ENCODE peak calls at places on chromosomes 6 and 20, in ten cellular contexts. E is stimulated activated CD4-positive, alpha-beta T cell treated with anti-CD3 and anti-CD28 coated beads, Interleukin-2, amount 100 ng/mL, for 4 hours; V is NCI-H1105; L is activated naive CD4-positive, alpha-beta T cell treated with anti-CD3 and anti-CD28 coated beads, Interleukin-2, amount 10 ng/mL, durations not matched to agents 7 days and 5 days; M is T-helper 2 cell; S is NCI-H524; U is CD4-positive, alpha-beta memory T cell; D is NCI-H2171; O is epithelial cell of esophagus; X is A172. J is an unnamed sample.

GRCh38 chr6:44386929-44387345 is 569 bp upstream of the CDC5L start:
- DNase-seq in S (no peak), U (no peak), L (no peak), M (no peak), D (no peak), V (peak), E (no peak), O (peak), X (peak), J (no peak)

GRCh38 chr6:164151161-164151728 is 736.7 kb downstream of the QKI start:
- DNase-seq in E (no peak), M (no peak), L (no peak), S (no peak), V (peak), U (no peak), D (no peak), X (no peak), O (no peak), J (no peak)

GRCh38 chr20:49404461-49404860 is 78.0 kb downstream of the KCNB1 start:
- DNase-seq in D (no peak), M (no peak), E (no peak), X (no peak), O (no peak), L (no peak), U (no peak), V (no peak), S (no peak), J (no peak)

GRCh38 chr6:106728296-106728870 is 99.0 kb downstream of the QRSL1 start:
- DNase-seq in X (no peak), D (no peak), M (no peak), S (no peak), E (no peak), L (no peak), U (no peak), O (peak), V (no peak), J (no peak)

GRCh38 chr6:111418971-111419693 is 63.9 kb downstream of the REV3L start:
- DNase-seq in L (no peak), D (no peak), S (no peak), O (peak), E (no peak), X (peak), U (no peak), M (no peak), V (no peak), J (no peak)

GRCh38 chr6:132218063-132218696 is 183.1 kb downstream of the MOXD1 start:
- DNase-seq in L (no peak), V (peak), O (peak), E (no peak), S (no peak), U (no peak), M (no peak), X (peak), D (no peak), J (peak)

GRCh38 chr6:30902709-30903108 is 5.3 kb upstream of the GTF2H4 start:
- DNase-seq in V (no peak), U (no peak), X (no peak), L (no peak), O (no peak), S (no peak), E (no peak), M (no peak), D (no peak), J (no peak)

GRCh38 chr6:23301546-23301945 is 732.2 kb downstream of the HDGFL1 start:
- DNase-seq in V (no peak), E (no peak), M (no peak), U (no peak), D (no peak), L (no peak), O (peak), S (no peak), X (no peak), J (no peak)

GRCh38 chr20:32506721-32507120 is 78.4 kb downstream of the NOL4L start:
- DNase-seq in V (no peak), M (no peak), L (no peak), D (no peak), X (no peak), O (no peak), U (no peak), S (no peak), E (no peak), J (no peak)

GRCh38 chr20:37519508-37520416 is 1.3 kb upstream of the NNAT start:
- DNase-seq in M (no peak), X (no peak), U (no peak), E (no peak), S (peak), O (no peak), D (peak), L (no peak), V (peak), J (peak)

GRCh38 chr6:36118550-36119107 is 11.7 kb upstream of the MAPK13 start:
- DNase-seq in V (peak), E (peak), O (peak), M (no peak), X (peak), S (no peak), L (peak), U (peak), D (no peak), J (no peak)

GRCh38 chr6:38367231-38367630 is 272.5 kb downstream of the BTBD9 start:
- DNase-seq in E (no peak), M (no peak), S (no peak), L (no peak), U (no peak), O (no peak), X (no peak), D (no peak), V (no peak), J (no peak)

GRCh38 chr6:163189609-163190008 is 224.9 kb upstream of the QKI start:
- DNase-seq in S (no peak), U (no peak), L (no peak), D (no peak), V (no peak), M (no peak), O (no peak), X (no peak), E (no peak), J (no peak)

GRCh38 chr20:2470051-2470431 is 548 bp downstream of the SNRPB start:
- DNase-seq in V (no peak), X (peak), E (peak), M (peak), O (peak), D (peak), U (peak), L (peak), S (peak), J (peak)

GRCh38 chr6:42692151-42692911 is 30.1 kb downstream of the PRPH2 start:
- DNase-seq in S (no peak), O (peak), X (peak), U (no peak), M (no peak), L (no peak), V (no peak), D (no peak), E (no peak), J (no peak)

GRCh38 chr20:36145877-36146707 is 8.4 kb upstream of the EPB41L1 start:
- DNase-seq in U (no peak), D (peak), X (no peak), O (no peak), S (peak), E (no peak), V (no peak), M (no peak), L (no peak), J (peak)

GRCh38 chr20:34639755-34640222 is 37.1 kb downstream of the PIGU start:
- DNase-seq in S (peak), L (no peak), V (peak), M (no peak), D (peak), O (no peak), E (no peak), X (peak), U (no peak), J (peak)

GRCh38 chr20:50381771-50382593 is 128.2 kb upstream of the PTPN1 start:
- DNase-seq in E (peak), O (no peak), X (no peak), V (no peak), U (peak), L (peak), S (no peak), M (no peak), D (no peak), J (no peak)

GRCh38 chr6:24738732-24739131 is 19.8 kb upstream of the C6orf62 start:
- DNase-seq in X (no peak), V (no peak), L (no peak), U (no peak), O (peak), S (no peak), E (no peak), M (no peak), D (no peak), J (no peak)

GRCh38 chr6:170297577-170298330 is 6.9 kb upstream of the DLL1 start:
- DNase-seq in U (no peak), D (no peak), S (no peak), M (no peak), V (no peak), X (no peak), E (no peak), O (no peak), L (no peak), J (no peak)

GRCh38 chr20:10603971-10604864 is 69.6 kb downstream of the JAG1 start:
- DNase-seq in O (peak), D (no peak), U (no peak), M (no peak), X (peak), V (no peak), S (no peak), E (no peak), L (no peak), J (no peak)

GRCh38 chr6:33824461-33825154 is 20.8 kb upstream of the MLN start:
- DNase-seq in D (no peak), V (no peak), U (no peak), X (no peak), M (no peak), S (no peak), L (no peak), E (no peak), O (peak), J (no peak)

GRCh38 chr6:53103993-53104675 is 38.9 kb downstream of the FBXO9 start:
- DNase-seq in O (peak), U (no peak), X (peak), S (no peak), E (no peak), M (no peak), V (no peak), L (no peak), D (no peak), J (no peak)

GRCh38 chr6:144151010-144151727 is 852 bp downstream of the STX11 start:
- DNase-seq in D (no peak), E (peak), V (no peak), L (peak), M (peak), X (no peak), O (peak), S (no peak), U (peak), J (no peak)

J was measured in DMS 273 treated with DMSO at 0.1 percent for 48 hours.